ENCODE peak calls at places on chromosomes 16 and 17, in five cellular contexts. R is neuronal stem cell, L is H1, I is H9, C is IMR-90. G is an unnamed sample.

GRCh38 chr17:20315321-20315720 is 152.0 kb downstream of the LGALS9B start:
- DNase-seq in R (no peak), L (no peak), I (peak; percentile 28), C (no peak), G (no peak)

GRCh38 chr17:1783271-1783670 is 21.4 kb downstream of the SERPINF1 start:
- DNase-seq in R (no peak), L (no peak), I (no peak), C (no peak), G (no peak)

GRCh38 chr17:82024859-82025258 is 1.8 kb downstream of the LRRC45 start:
- DNase-seq in R (no peak), L (no peak), I (no peak), C (no peak), G (peak; percentile 36)

GRCh38 chr16:27402964-27403600 is 1.1 kb downstream of the IL21R start:
- DNase-seq in R (no peak), L (no peak), I (no peak), C (no peak), G (no peak)

GRCh38 chr17:49600949-49601348 is 25.3 kb downstream of the NXPH3 start:
- DNase-seq in R (no peak), L (no peak), I (no peak), C (no peak), G (no peak)

GRCh38 chr17:58176200-58176599 is 9.4 kb downstream of the OR4D2 start:
- DNase-seq in R (peak; percentile 14), L (no peak), I (no peak), C (peak; percentile 25), G (no peak)

GRCh38 chr17:65131946-65132345 is 5.2 kb upstream of the RGS9 start:
- DNase-seq in R (no peak), L (no peak), I (no peak), C (peak; percentile 97), G (no peak)

GRCh38 chr17:48915459-48916282 is 7.5 kb downstream of the UBE2Z start:
- DNase-seq in R (no peak), L (no peak), I (no peak), C (peak; percentile 93), G (peak; percentile 50)

GRCh38 chr17:41532947-41533570 is 5.0 kb upstream of the KRT19 start:
- DNase-seq in R (no peak), L (no peak), I (no peak), C (no peak), G (no peak)

GRCh38 chr17:78940708-78941107 is 15.5 kb upstream of the TIMP2 start:
- DNase-seq in R (no peak), L (peak; percentile 63), I (peak; percentile 92), C (peak; percentile 54), G (peak; percentile 89)

GRCh38 chr16:8874388-8874787 is 5.6 kb upstream of the CARHSP1 start:
- DNase-seq in R (no peak), L (no peak), I (no peak), C (no peak), G (no peak)

GRCh38 chr17:65173284-65173793 is 36.2 kb downstream of the RGS9 start:
- DNase-seq in R (no peak), L (peak; percentile 49), I (peak; percentile 45), C (peak; percentile 55), G (no peak)

GRCh38 chr17:61058066-61058465 is 341.6 kb upstream of the TBX2 start:
- DNase-seq in R (no peak), L (no peak), I (no peak), C (no peak), G (no peak)

GRCh38 chr16:74296120-74296464 is 522 bp upstream of the PSMD7 start:
- DNase-seq in R (peak; percentile 12), L (no peak), I (no peak), C (no peak), G (no peak)

GRCh38 chr16:63745456-63745855 is 1376.4 kb downstream of the CDH11 start:
- DNase-seq in R (no peak), L (no peak), I (no peak), C (no peak), G (no peak)

GRCh38 chr17:50634915-50635719 is 436 bp downstream of the ABCC3 start:
- DNase-seq in R (no peak), L (no peak), I (no peak), C (no peak), G (no peak)

GRCh38 chr17:28711723-28712036 is at the start of gene PROCA1:
- DNase-seq in R (no peak), L (no peak), I (no peak), C (no peak), G (no peak)

GRCh38 chr16:15708997-15709396 is 59.0 kb downstream of the NDE1 start:
- DNase-seq in R (no peak), L (no peak), I (no peak), C (no peak), G (no peak)

GRCh38 chr17:69809331-69809730 is 265.7 kb upstream of the KCNJ16 start:
- DNase-seq in R (no peak), L (no peak), I (no peak), C (no peak), G (peak; percentile 87)

GRCh38 chr16:50394215-50394802 is 25.5 kb upstream of the BRD7 start:
- DNase-seq in R (no peak), L (peak; percentile 38), I (no peak), C (no peak), G (no peak)

GRCh38 chr17:13403982-13404931 is 197.5 kb downstream of the HS3ST3A1 start:
- DNase-seq in R (no peak), L (no peak), I (no peak), C (no peak), G (no peak)

GRCh38 chr17:77214743-77215142 is 74.0 kb downstream of the SEC14L1 start:
- DNase-seq in R (no peak), L (peak; percentile 63), I (peak; percentile 87), C (peak; percentile 31), G (peak; percentile 46)

GRCh38 chr17:76643553-76644148 is at the start of gene ST6GALNAC1:
- DNase-seq in R (no peak), L (no peak), I (no peak), C (no peak), G (no peak)

GRCh38 chr17:9185688-9186289 is 164.5 kb downstream of the NTN1 start:
- DNase-seq in R (no peak), L (no peak), I (no peak), C (no peak), G (no peak)

GRCh38 chr16:7513429-7513828 is 180.8 kb downstream of the RBFOX1 start:
- DNase-seq in R (no peak), L (peak; percentile 61), I (peak; percentile 42), C (no peak), G (no peak)

GRCh38 chr16:15031179-15031578 is 24.7 kb downstream of the NTAN1 start:
- DNase-seq in R (no peak), L (no peak), I (peak; percentile 19), C (no peak), G (no peak)

GRCh38 chr16:73067671-73068545 is 20.0 kb upstream of the ZFHX3 start:
- DNase-seq in R (no peak), L (no peak), I (no peak), C (no peak), G (no peak)
- H4K91ac ChIP-seq in R (no peak overlapping the region), L (no peak overlapping the region), I (no peak overlapping the region), C (peak overlapping the region; percentile 57), G (peak overlapping the region; percentile 65)

GRCh38 chr17:40518401-40519088 is 17.1 kb upstream of the TNS4 start:
- DNase-seq in R (no peak), L (no peak), I (peak; percentile 73), C (no peak), G (peak; percentile 80)
- H4K91ac ChIP-seq in R (no peak overlapping the region), L (peak overlapping the region; percentile 2), I (no peak overlapping the region), C (peak overlapping the region; percentile 76), G (peak overlapping the region; percentile 74)

GRCh38 chr17:33234233-33234632 is 58.9 kb downstream of the ASIC2 start:
- DNase-seq in R (no peak), L (no peak), I (no peak), C (no peak), G (no peak)
- H4K91ac ChIP-seq in R (no peak overlapping the region), L (no peak overlapping the region), I (no peak overlapping the region), C (no peak overlapping the region), G (no peak overlapping the region)

DNA sequence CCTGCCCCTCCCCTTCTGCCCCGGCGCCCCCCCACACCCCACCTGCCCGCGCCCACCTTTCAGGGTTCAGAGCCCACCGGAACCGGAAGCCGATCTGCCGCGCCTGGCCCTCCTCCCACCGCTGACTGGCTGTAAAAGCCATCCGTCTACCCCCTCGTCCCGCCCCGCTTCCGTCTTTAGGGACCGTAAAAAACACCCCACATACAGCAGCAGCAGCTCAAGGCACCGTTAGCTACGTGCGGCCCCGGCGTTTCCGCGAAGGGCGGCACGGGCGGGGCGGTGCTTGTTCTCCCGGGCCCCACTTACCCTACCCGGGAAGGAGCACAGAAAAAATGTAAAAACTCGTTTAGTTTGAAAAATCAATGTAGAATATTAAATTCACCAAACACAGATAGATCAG is at the start of gene MRPL28:
- DNase-seq in R (peak; percentile 90), L (peak; percentile 97), I (peak; percentile 94), C (peak; percentile 95), G (peak; percentile 87)
- H4K91ac ChIP-seq in R (no peak within 1 kb of the TSS), L (peak within 1 kb of the TSS; percentile 54), I (no peak within 1 kb of the TSS), C (peak within 1 kb of the TSS; percentile 6), G (peak within 1 kb of the TSS; percentile 3)

GRCh38 chr17:16215965-16216316 is 607 bp upstream of the NCOR1 start:
- DNase-seq in R (no peak), L (no peak), I (peak; percentile 81), C (no peak), G (peak; percentile 38)

GRCh38 chr17:16212793-16213192 is 2.5 kb downstream of the NCOR1 start:
- DNase-seq in R (no peak), L (no peak), I (no peak), C (no peak), G (no peak)

GRCh38 chr17:16215273-16215964 is at the start of gene NCOR1:
- DNase-seq in R (peak; percentile 92), L (peak; percentile 91), I (peak; percentile 96), C (peak; percentile 93), G (peak; percentile 95)

GRCh38 chr17:16214190-16215001 is 938 bp downstream of the NCOR1 start:
- DNase-seq in R (no peak), L (no peak), I (no peak), C (peak; percentile 11), G (no peak)

DNA sequence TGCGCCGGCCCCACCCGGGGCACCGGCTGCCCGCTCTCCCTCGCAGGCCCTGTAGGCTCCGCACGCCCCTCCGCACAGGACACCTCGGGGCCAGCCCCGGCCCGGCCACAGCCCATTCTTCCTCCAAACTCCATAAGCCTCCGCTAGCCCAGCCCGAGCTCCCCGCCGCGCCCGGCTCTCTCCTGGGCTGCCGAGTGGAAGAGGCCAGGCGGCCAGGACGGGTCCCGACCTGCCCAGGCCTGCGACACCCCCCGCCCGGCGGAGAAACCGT is 397 bp downstream of the NCOR1 start:
- DNase-seq in R (no peak), L (no peak), I (peak; percentile 61), C (no peak), G (peak; percentile 16)
- H4K91ac ChIP-seq in R (no peak overlapping the region), L (no peak overlapping the region), I (peak overlapping the region; percentile 76), C (peak overlapping the region; percentile 39), G (peak overlapping the region; percentile 95)